ENCODE peak calls at places on chromosomes 3 and 15, in ten cellular contexts. One of them, this sample, is unnamed.

GRCh38 chr3:43198791-43199644 is 87.3 kb upstream of the SNRK start:
- DNase-seq in cardiac muscle cell: no peak
- DNase-seq in endothelial cell of umbilical vein: peak; percentile 61
- DNase-seq in Panc1: no peak
- DNase-seq in astrocyte of the cerebellum: no peak
- DNase-seq in cardiac fibroblast: peak; percentile 61
- DNase-seq in aorta: no peak
- DNase-seq in A549: no peak
- DNase-seq in mesendoderm: no peak
- DNase-seq in AG10803: no peak
- DNase-seq in this sample: no peak

GRCh38 chr15:52559022-52559421 is 9.8 kb downstream of the ARPP19 start:
- DNase-seq in cardiac muscle cell: no peak
- DNase-seq in endothelial cell of umbilical vein: no peak
- DNase-seq in Panc1: no peak
- DNase-seq in astrocyte of the cerebellum: no peak
- DNase-seq in cardiac fibroblast: no peak
- DNase-seq in aorta: no peak
- DNase-seq in A549: no peak
- DNase-seq in mesendoderm: no peak
- DNase-seq in AG10803: no peak
- DNase-seq in this sample: no peak

GRCh38 chr15:31016446-31016915 is 25.1 kb upstream of the MTMR10 start:
- DNase-seq in cardiac muscle cell: peak; percentile 49
- DNase-seq in endothelial cell of umbilical vein: peak; percentile 59
- DNase-seq in Panc1: no peak
- DNase-seq in astrocyte of the cerebellum: peak; percentile 47
- DNase-seq in cardiac fibroblast: peak; percentile 53
- DNase-seq in aorta: no peak
- DNase-seq in A549: no peak
- DNase-seq in mesendoderm: no peak
- DNase-seq in AG10803: peak; percentile 93
- DNase-seq in this sample: no peak

GRCh38 chr15:37137221-37137620 is 36.9 kb upstream of the MEIS2 start:
- DNase-seq in cardiac muscle cell: no peak
- DNase-seq in endothelial cell of umbilical vein: no peak
- DNase-seq in Panc1: no peak
- DNase-seq in astrocyte of the cerebellum: no peak
- DNase-seq in cardiac fibroblast: no peak
- DNase-seq in aorta: no peak
- DNase-seq in A549: no peak
- DNase-seq in mesendoderm: no peak
- DNase-seq in AG10803: no peak
- DNase-seq in this sample: no peak

GRCh38 chr15:32905481-32905880 is 187.7 kb downstream of the GREM1 start:
- DNase-seq in cardiac muscle cell: no peak
- DNase-seq in endothelial cell of umbilical vein: no peak
- DNase-seq in Panc1: peak; percentile 4
- DNase-seq in astrocyte of the cerebellum: no peak
- DNase-seq in cardiac fibroblast: peak; percentile 30
- DNase-seq in aorta: no peak
- DNase-seq in A549: no peak
- DNase-seq in mesendoderm: no peak
- DNase-seq in AG10803: peak; percentile 58
- DNase-seq in this sample: no peak

GRCh38 chr15:41647269-41647668 is 12.9 kb upstream of the MGA start:
- DNase-seq in cardiac muscle cell: no peak
- DNase-seq in endothelial cell of umbilical vein: no peak
- DNase-seq in Panc1: no peak
- DNase-seq in astrocyte of the cerebellum: no peak
- DNase-seq in cardiac fibroblast: no peak
- DNase-seq in aorta: no peak
- DNase-seq in A549: no peak
- DNase-seq in mesendoderm: no peak
- DNase-seq in AG10803: no peak
- DNase-seq in this sample: no peak

GRCh38 chr15:92839696-92840095 is 60.4 kb upstream of the CHD2 start:
- DNase-seq in cardiac muscle cell: no peak
- DNase-seq in endothelial cell of umbilical vein: no peak
- DNase-seq in Panc1: no peak
- DNase-seq in astrocyte of the cerebellum: no peak
- DNase-seq in cardiac fibroblast: no peak
- DNase-seq in aorta: no peak
- DNase-seq in A549: no peak
- DNase-seq in mesendoderm: no peak
- DNase-seq in AG10803: no peak
- DNase-seq in this sample: no peak

GRCh38 chr3:131619821-131620220 is 117.0 kb upstream of the MRPL3 start:
- DNase-seq in cardiac muscle cell: no peak
- DNase-seq in endothelial cell of umbilical vein: no peak
- DNase-seq in Panc1: no peak
- DNase-seq in astrocyte of the cerebellum: no peak
- DNase-seq in cardiac fibroblast: no peak
- DNase-seq in aorta: no peak
- DNase-seq in A549: no peak
- DNase-seq in mesendoderm: peak; percentile 64
- DNase-seq in AG10803: no peak
- DNase-seq in this sample: no peak

GRCh38 chr3:55191911-55192787 is 264.3 kb upstream of the LRTM1 start:
- DNase-seq in cardiac muscle cell: peak; percentile 68
- DNase-seq in endothelial cell of umbilical vein: no peak
- DNase-seq in Panc1: no peak
- DNase-seq in astrocyte of the cerebellum: peak; percentile 83
- DNase-seq in cardiac fibroblast: peak; percentile 95
- DNase-seq in aorta: no peak
- DNase-seq in A549: peak; percentile 16
- DNase-seq in mesendoderm: no peak
- DNase-seq in AG10803: peak; percentile 100
- DNase-seq in this sample: peak; percentile 95

GRCh38 chr3:87771338-87772059 is 287.3 kb downstream of the CGGBP1 start:
- DNase-seq in cardiac muscle cell: peak; percentile 5
- DNase-seq in endothelial cell of umbilical vein: peak; percentile 52
- DNase-seq in Panc1: peak; percentile 28
- DNase-seq in astrocyte of the cerebellum: no peak
- DNase-seq in cardiac fibroblast: peak; percentile 66
- DNase-seq in aorta: no peak
- DNase-seq in A549: peak; percentile 57
- DNase-seq in mesendoderm: peak; percentile 68
- DNase-seq in AG10803: peak; percentile 29
- DNase-seq in this sample: no peak

GRCh38 chr15:69304176-69304533 is 5.4 kb downstream of the PAQR5 start:
- DNase-seq in cardiac muscle cell: peak; percentile 86
- DNase-seq in endothelial cell of umbilical vein: no peak
- DNase-seq in Panc1: peak; percentile 35
- DNase-seq in astrocyte of the cerebellum: no peak
- DNase-seq in cardiac fibroblast: peak; percentile 94
- DNase-seq in aorta: peak; percentile 20
- DNase-seq in A549: peak; percentile 94
- DNase-seq in mesendoderm: no peak
- DNase-seq in AG10803: peak; percentile 87
- DNase-seq in this sample: peak; percentile 85

GRCh38 chr15:31214158-31214863 is 112.3 kb upstream of the KLF13 start:
- DNase-seq in cardiac muscle cell: no peak
- DNase-seq in endothelial cell of umbilical vein: no peak
- DNase-seq in Panc1: no peak
- DNase-seq in astrocyte of the cerebellum: no peak
- DNase-seq in cardiac fibroblast: no peak
- DNase-seq in aorta: no peak
- DNase-seq in A549: peak; percentile 27
- DNase-seq in mesendoderm: no peak
- DNase-seq in AG10803: no peak
- DNase-seq in this sample: no peak

GRCh38 chr3:58965870-58966269 is 84.0 kb downstream of the CFAP20DC start:
- DNase-seq in cardiac muscle cell: peak; percentile 61
- DNase-seq in endothelial cell of umbilical vein: no peak
- DNase-seq in Panc1: no peak
- DNase-seq in astrocyte of the cerebellum: no peak
- DNase-seq in cardiac fibroblast: peak; percentile 50
- DNase-seq in aorta: no peak
- DNase-seq in A549: no peak
- DNase-seq in mesendoderm: no peak
- DNase-seq in AG10803: peak; percentile 66
- DNase-seq in this sample: peak; percentile 29

GRCh38 chr15:60385620-60386552 is 11.9 kb downstream of the ANXA2 start:
- DNase-seq in cardiac muscle cell: no peak
- DNase-seq in endothelial cell of umbilical vein: no peak
- DNase-seq in Panc1: no peak
- DNase-seq in astrocyte of the cerebellum: no peak
- DNase-seq in cardiac fibroblast: peak; percentile 33
- DNase-seq in aorta: no peak
- DNase-seq in A549: peak; percentile 24
- DNase-seq in mesendoderm: no peak
- DNase-seq in AG10803: peak; percentile 32
- DNase-seq in this sample: no peak
- H3K4me3 ChIP-seq in cardiac muscle cell: no peak overlapping the region
- H3K4me3 ChIP-seq in endothelial cell of umbilical vein: no peak overlapping the region
- H3K4me3 ChIP-seq in Panc1: peak overlapping the region; percentile 15
- H3K4me3 ChIP-seq in astrocyte of the cerebellum: no peak overlapping the region
- H3K4me3 ChIP-seq in cardiac fibroblast: no peak overlapping the region
- H3K4me3 ChIP-seq in aorta: no peak overlapping the region
- H3K4me3 ChIP-seq in A549: peak overlapping the region; percentile 7
- H3K4me3 ChIP-seq in mesendoderm: no peak overlapping the region
- H3K4me3 ChIP-seq in AG10803: peak overlapping the region; percentile 1
- H3K4me3 ChIP-seq in this sample: no peak overlapping the region

GRCh38 chr3:187737401-187738088 is 7.7 kb downstream of the BCL6 start:
- DNase-seq in cardiac muscle cell: peak; percentile 85
- DNase-seq in endothelial cell of umbilical vein: peak; percentile 79
- DNase-seq in Panc1: no peak
- DNase-seq in astrocyte of the cerebellum: no peak
- DNase-seq in cardiac fibroblast: peak; percentile 78
- DNase-seq in aorta: peak; percentile 93
- DNase-seq in A549: peak; percentile 19
- DNase-seq in mesendoderm: peak; percentile 81
- DNase-seq in AG10803: peak; percentile 66
- DNase-seq in this sample: no peak
- H3K4me3 ChIP-seq in cardiac muscle cell: peak overlapping the region; percentile 37
- H3K4me3 ChIP-seq in endothelial cell of umbilical vein: peak overlapping the region; percentile 47
- H3K4me3 ChIP-seq in Panc1: peak overlapping the region; percentile 94
- H3K4me3 ChIP-seq in astrocyte of the cerebellum: peak overlapping the region; percentile 87
- H3K4me3 ChIP-seq in cardiac fibroblast: peak overlapping the region; percentile 48
- H3K4me3 ChIP-seq in aorta: peak overlapping the region; percentile 19
- H3K4me3 ChIP-seq in A549: peak overlapping the region; percentile 60
- H3K4me3 ChIP-seq in mesendoderm: peak overlapping the region; percentile 44
- H3K4me3 ChIP-seq in AG10803: peak overlapping the region; percentile 98
- H3K4me3 ChIP-seq in this sample: peak overlapping the region; percentile 82

GRCh38 chr15:65644282-65644681 is 22.5 kb downstream of the SLC24A1 start:
- DNase-seq in cardiac muscle cell: no peak
- DNase-seq in endothelial cell of umbilical vein: no peak
- DNase-seq in Panc1: no peak
- DNase-seq in astrocyte of the cerebellum: no peak
- DNase-seq in cardiac fibroblast: no peak
- DNase-seq in aorta: no peak
- DNase-seq in A549: no peak
- DNase-seq in mesendoderm: no peak
- DNase-seq in AG10803: no peak
- DNase-seq in this sample: no peak

GRCh38 chr15:65642588-65642987 is 20.9 kb downstream of the SLC24A1 start:
- DNase-seq in cardiac muscle cell: no peak
- DNase-seq in endothelial cell of umbilical vein: peak; percentile 25
- DNase-seq in Panc1: no peak
- DNase-seq in astrocyte of the cerebellum: no peak
- DNase-seq in cardiac fibroblast: no peak
- DNase-seq in aorta: no peak
- DNase-seq in A549: no peak
- DNase-seq in mesendoderm: no peak
- DNase-seq in AG10803: no peak
- DNase-seq in this sample: no peak

GRCh38 chr15:65641723-65642475 is 20.2 kb downstream of the SLC24A1 start:
- DNase-seq in cardiac muscle cell: no peak
- DNase-seq in endothelial cell of umbilical vein: no peak
- DNase-seq in Panc1: no peak
- DNase-seq in astrocyte of the cerebellum: no peak
- DNase-seq in cardiac fibroblast: no peak
- DNase-seq in aorta: no peak
- DNase-seq in A549: peak; percentile 23
- DNase-seq in mesendoderm: peak; percentile 28
- DNase-seq in AG10803: no peak
- DNase-seq in this sample: no peak

GRCh38 chr15:65646486-65646885 is 24.7 kb downstream of the SLC24A1 start:
- DNase-seq in cardiac muscle cell: no peak
- DNase-seq in endothelial cell of umbilical vein: no peak
- DNase-seq in Panc1: no peak
- DNase-seq in astrocyte of the cerebellum: no peak
- DNase-seq in cardiac fibroblast: no peak
- DNase-seq in aorta: no peak
- DNase-seq in A549: no peak
- DNase-seq in mesendoderm: peak; percentile 25
- DNase-seq in AG10803: peak; percentile 20
- DNase-seq in this sample: no peak

DNA sequence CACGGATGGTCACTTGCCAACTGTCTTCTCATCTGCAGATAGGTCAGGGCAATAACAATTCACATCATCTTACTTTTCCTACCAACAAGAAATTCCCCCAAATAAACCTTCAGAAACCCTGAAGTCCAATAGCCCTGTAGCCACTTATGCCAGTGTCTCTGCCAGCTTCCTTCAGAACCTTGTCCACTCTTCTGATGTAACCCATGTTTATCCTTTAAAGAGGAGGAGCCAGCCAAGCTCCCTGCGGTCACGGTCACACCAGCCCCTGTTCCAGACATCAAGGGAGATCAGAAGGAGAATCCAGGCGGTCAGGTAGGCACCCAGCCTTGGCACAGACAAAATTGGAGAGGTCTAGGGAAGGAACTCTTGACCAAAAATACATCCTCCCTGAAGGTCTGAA is 23.7 kb downstream of the SLC24A1 start:
- DNase-seq in cardiac muscle cell: no peak
- DNase-seq in endothelial cell of umbilical vein: no peak
- DNase-seq in Panc1: no peak
- DNase-seq in astrocyte of the cerebellum: no peak
- DNase-seq in cardiac fibroblast: no peak
- DNase-seq in aorta: no peak
- DNase-seq in A549: no peak
- DNase-seq in mesendoderm: no peak
- DNase-seq in AG10803: no peak
- DNase-seq in this sample: no peak
- H3K4me3 ChIP-seq in cardiac muscle cell: no peak overlapping the region
- H3K4me3 ChIP-seq in endothelial cell of umbilical vein: no peak overlapping the region
- H3K4me3 ChIP-seq in Panc1: no peak overlapping the region
- H3K4me3 ChIP-seq in astrocyte of the cerebellum: no peak overlapping the region
- H3K4me3 ChIP-seq in cardiac fibroblast: no peak overlapping the region
- H3K4me3 ChIP-seq in aorta: no peak overlapping the region
- H3K4me3 ChIP-seq in A549: no peak overlapping the region
- H3K4me3 ChIP-seq in mesendoderm: no peak overlapping the region
- H3K4me3 ChIP-seq in AG10803: no peak overlapping the region
- H3K4me3 ChIP-seq in this sample: no peak overlapping the region

DNA sequence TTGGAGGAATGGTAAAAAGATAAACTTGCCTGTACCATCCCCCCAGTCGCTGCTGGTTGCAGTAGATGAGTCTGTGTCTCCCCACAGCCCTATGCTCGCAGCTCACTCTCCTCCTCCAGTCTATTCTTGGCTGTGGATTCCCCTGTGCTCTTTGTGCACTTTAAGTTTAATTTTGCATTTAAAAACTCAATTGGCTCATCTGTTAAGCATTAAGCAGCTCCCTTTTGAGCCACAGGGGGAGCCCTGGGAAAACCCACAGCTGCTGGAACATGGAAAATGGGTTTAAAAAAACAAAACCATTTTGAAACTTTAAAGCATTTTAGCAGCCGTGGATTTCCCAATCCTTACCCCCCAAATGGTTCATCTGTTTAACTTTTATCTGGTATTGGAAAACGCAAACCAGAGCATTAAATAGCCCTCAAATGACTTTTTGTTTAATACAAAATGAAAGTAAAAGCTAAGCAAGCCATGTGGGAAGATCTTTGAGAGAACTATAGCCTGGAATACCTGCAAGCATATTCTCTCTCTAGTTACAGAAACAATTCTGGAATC is 536.9 kb downstream of the ZIC1 start:
- DNase-seq in cardiac muscle cell: peak; percentile 96
- DNase-seq in endothelial cell of umbilical vein: peak; percentile 68
- DNase-seq in Panc1: peak; percentile 42
- DNase-seq in astrocyte of the cerebellum: peak; percentile 86
- DNase-seq in cardiac fibroblast: peak; percentile 93
- DNase-seq in aorta: no peak
- DNase-seq in A549: peak; percentile 67
- DNase-seq in mesendoderm: peak; percentile 57
- DNase-seq in AG10803: peak; percentile 89
- DNase-seq in this sample: peak; percentile 93
- H3K4me3 ChIP-seq in cardiac muscle cell: no peak overlapping the region
- H3K4me3 ChIP-seq in endothelial cell of umbilical vein: no peak overlapping the region
- H3K4me3 ChIP-seq in Panc1: peak overlapping the region; percentile 25
- H3K4me3 ChIP-seq in astrocyte of the cerebellum: peak overlapping the region; percentile 13
- H3K4me3 ChIP-seq in cardiac fibroblast: peak overlapping the region; percentile 18
- H3K4me3 ChIP-seq in aorta: peak overlapping the region; percentile 87
- H3K4me3 ChIP-seq in A549: peak overlapping the region; percentile 16
- H3K4me3 ChIP-seq in mesendoderm: no peak overlapping the region
- H3K4me3 ChIP-seq in AG10803: peak overlapping the region; percentile 40
- H3K4me3 ChIP-seq in this sample: peak overlapping the region; percentile 33

This sample was measured in skeletal muscle cell.